ENCODE peak calls at places on chromosomes 11 and 22, in five cellular contexts. P, N, O, Z and Q are unnamed samples.
A peak's percentile ranks its signal among the peaks of the same experiment; 100 is the strongest.

GRCh38 chr11:36162909-36163434 is 126.3 kb downstream of the COMMD9 start:
- DNase-seq in P (no peak), N (no peak), O (no peak), Z (no peak), Q (no peak)

GRCh38 chr11:127816959-127817358 is 770.4 kb downstream of the ETS1 start:
- DNase-seq in P (no peak), N (no peak), O (no peak), Z (no peak), Q (no peak)

GRCh38 chr11:33039274-33040126 is at the start of gene TCP11L1:
- DNase-seq in P (peak; percentile 93), N (peak; percentile 79), O (peak; percentile 96), Z (peak; percentile 97), Q (peak; percentile 96)

GRCh38 chr22:20021196-20022181 is 579 bp downstream of the TANGO2 start:
- DNase-seq in P (no peak), N (peak; percentile 91), O (no peak), Z (no peak), Q (peak; percentile 80)

GRCh38 chr22:25048659-25049657 is 96.4 kb downstream of the KIAA1671 start:
- DNase-seq in P (peak; percentile 46), N (peak; percentile 58), O (peak; percentile 75), Z (peak; percentile 83), Q (no peak)

GRCh38 chr11:22084564-22084963 is 108.3 kb upstream of the ANO5 start:
- DNase-seq in P (no peak), N (no peak), O (no peak), Z (no peak), Q (no peak)

GRCh38 chr11:18229501-18229900 is 7.1 kb downstream of the SAA4 start:
- DNase-seq in P (no peak), N (no peak), O (no peak), Z (no peak), Q (no peak)

GRCh38 chr11:87374206-87374793 is 336.6 kb downstream of the TMEM135 start:
- DNase-seq in P (no peak), N (no peak), O (no peak), Z (no peak), Q (no peak)

GRCh38 chr22:30318773-30319419 is 7.8 kb downstream of the TBC1D10A start:
- DNase-seq in P (no peak), N (no peak), O (no peak), Z (no peak), Q (no peak)

GRCh38 chr11:61774441-61774840 is 18.0 kb downstream of the TMEM258 start:
- DNase-seq in P (peak; percentile 78), N (no peak), O (no peak), Z (no peak), Q (no peak)

GRCh38 chr11:75189911-75190310 is 39.0 kb downstream of the SLCO2B1 start:
- DNase-seq in P (no peak), N (no peak), O (no peak), Z (no peak), Q (no peak)

GRCh38 chr11:27679136-27680015 is 20.9 kb downstream of the BDNF start:
- DNase-seq in P (no peak), N (no peak), O (no peak), Z (no peak), Q (no peak)

GRCh38 chr11:119371778-119372182 is 9.7 kb downstream of the USP2 start:
- DNase-seq in P (no peak), N (no peak), O (no peak), Z (no peak), Q (no peak)
- H3K4me1 ChIP-seq in P (peaks cover 16% of the 10 kb centered on the region), N (peaks cover 38% of the 10 kb centered on the region), O (peaks cover 12% of the 10 kb centered on the region), Z (peaks cover 41% of the 10 kb centered on the region), Q (peaks cover 56% of the 10 kb centered on the region)

DNA sequence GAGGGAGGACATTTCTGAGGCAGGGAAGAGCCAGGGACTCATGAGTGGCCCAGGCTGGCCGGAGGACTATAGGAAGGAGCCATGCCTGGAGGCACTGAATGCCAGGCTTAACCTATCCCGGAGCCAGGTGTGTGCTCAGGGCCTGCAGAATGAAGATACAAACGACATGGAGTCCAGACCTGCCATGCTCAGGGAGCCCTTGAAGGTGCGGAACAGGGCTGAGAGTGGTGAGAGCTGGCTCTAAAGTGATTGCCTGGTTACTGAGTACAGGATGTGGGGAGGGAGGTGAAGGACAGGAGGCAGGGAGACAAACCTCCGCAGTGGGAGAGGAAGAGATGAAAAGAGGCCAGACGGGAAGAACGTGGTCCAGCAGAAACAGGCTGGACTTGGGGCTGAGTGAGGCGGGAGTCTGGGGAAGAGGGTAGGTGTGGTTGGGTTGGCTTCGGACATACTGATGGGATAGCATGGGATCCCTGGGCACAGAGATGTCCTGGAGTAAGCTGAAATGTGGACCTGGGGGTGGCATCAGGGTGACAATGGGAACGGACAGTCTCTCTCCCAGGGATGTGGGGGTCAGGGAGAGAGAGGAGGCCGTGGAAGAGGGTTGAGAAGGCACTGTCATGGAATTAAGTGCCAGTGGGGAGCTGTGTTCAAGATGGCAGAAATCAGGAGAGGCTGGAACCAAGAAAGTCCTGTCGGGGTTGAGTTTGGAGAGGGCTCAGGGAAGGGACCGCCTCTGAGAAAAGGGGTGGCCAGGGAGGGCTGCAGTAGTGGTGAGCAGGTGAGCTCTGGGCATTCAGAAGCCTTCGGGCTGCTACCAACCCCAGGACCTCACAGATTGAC is 1.5 kb upstream of the ANKRD13D start:
- DNase-seq in P (no peak), N (no peak), O (no peak), Z (peak; percentile 86), Q (peak; percentile 59)
- TF ChIP-seq POLR2A in P (no peak), N (no peak), O (no peak), Z (no peak), Q (no peak)

GRCh38 chr22:33931406-33931805 is 11.1 kb upstream of the LARGE1 start:
- DNase-seq in P (no peak), N (no peak), O (no peak), Z (no peak), Q (no peak)

GRCh38 chr22:33923033-33923432 is 2.8 kb upstream of the LARGE1 start:
- DNase-seq in P (no peak), N (no peak), O (no peak), Z (no peak), Q (no peak)

GRCh38 chr22:33923660-33924246 is 3.5 kb upstream of the LARGE1 start:
- DNase-seq in P (peak; percentile 77), N (peak; percentile 68), O (peak; percentile 37), Z (no peak), Q (peak; percentile 75)

GRCh38 chr22:33925194-33925593 is 4.9 kb upstream of the LARGE1 start:
- DNase-seq in P (no peak), N (no peak), O (no peak), Z (no peak), Q (no peak)

GRCh38 chr22:33927752-33928151 is 7.5 kb upstream of the LARGE1 start:
- DNase-seq in P (no peak), N (no peak), O (no peak), Z (no peak), Q (no peak)
- H3K27me3 ChIP-seq in P (no peaks in the 10 kb centered on the region), N (no peaks in the 10 kb centered on the region), O (no peaks in the 10 kb centered on the region), Z (no peaks in the 10 kb centered on the region), Q (no peaks in the 10 kb centered on the region)

DNA sequence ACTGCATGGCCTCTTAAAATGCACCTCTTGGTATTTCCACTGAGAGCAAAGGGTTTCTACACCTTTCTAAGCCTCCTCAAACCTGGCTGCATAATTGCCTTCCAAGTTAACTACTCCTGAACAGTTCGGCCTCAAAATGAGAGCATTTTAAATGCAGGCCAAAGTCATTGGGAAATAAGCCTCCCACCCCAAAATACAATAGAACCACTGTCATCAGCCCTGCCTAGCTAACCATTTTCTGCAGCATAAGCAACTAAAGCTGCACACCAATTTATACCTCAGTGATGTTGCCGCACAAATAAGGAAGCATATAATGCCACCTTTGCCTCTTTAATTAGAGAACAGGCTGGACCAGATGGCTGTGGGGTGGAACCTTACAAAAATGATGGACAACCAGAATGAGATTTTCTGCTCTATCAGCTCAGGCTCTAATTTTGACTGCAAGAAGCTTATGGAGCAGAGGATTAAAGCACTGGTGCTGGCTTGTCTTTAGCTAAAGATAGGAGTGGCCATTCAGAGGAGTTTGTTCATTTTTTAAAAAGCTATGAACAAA is 4.3 kb downstream of the TOB2 start:
- DNase-seq in P (no peak), N (no peak), O (no peak), Z (no peak), Q (no peak)
- H3K4me1 ChIP-seq in P (peaks cover 4% of the 10 kb centered on the region), N (peaks cover 21% of the 10 kb centered on the region), O (peaks cover 3% of the 10 kb centered on the region), Z (peaks cover 73% of the 10 kb centered on the region), Q (no peaks in the 10 kb centered on the region)

DNA sequence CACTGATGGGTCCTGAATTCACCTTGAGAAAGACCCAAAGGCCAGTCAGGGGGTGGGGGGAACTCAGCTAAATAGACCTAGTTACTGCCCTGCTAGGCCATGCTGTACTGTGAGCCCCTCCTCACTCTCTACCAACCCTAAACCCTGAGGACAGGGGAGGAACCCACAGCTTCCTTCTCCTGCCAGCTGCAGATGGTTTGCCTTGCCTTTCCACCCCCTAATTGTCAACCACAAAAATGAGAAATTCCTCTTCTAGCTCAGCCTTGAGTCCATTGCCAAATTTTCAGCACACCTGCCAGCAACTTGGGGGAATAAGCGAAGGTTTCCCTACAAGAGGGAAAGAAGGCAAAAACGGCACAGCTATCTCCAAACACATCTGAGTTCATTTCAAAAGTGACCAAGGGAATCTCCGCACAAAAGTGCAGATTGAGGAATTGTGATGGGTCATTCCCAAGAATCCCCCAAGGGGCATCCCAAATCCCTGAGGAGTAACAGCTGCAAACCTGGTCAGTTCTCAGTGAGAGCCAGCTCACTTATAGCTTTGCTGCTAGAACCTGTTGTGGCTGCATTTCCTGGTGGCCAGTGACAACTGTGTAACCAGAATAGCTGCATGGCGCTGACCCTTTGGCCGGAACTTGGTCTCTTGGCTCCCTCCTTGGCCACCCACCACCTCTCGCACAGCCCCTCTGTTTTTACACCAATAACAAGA is 2.4 kb upstream of the TTC36 start:
- DNase-seq in P (no peak), N (no peak), O (no peak), Z (no peak), Q (no peak)
- TF ChIP-seq POLR2A in P (no peak), N (no peak), O (no peak), Z (no peak), Q (no peak)

GRCh38 chr11:67410984-67411784 is 4.3 kb upstream of the CARNS1 start:
- DNase-seq in P (no peak), N (no peak), O (no peak), Z (peak; percentile 79), Q (no peak)

GRCh38 chr11:67409261-67409666 is 5.4 kb downstream of the TBC1D10C start:
- DNase-seq in P (no peak), N (no peak), O (no peak), Z (peak; percentile 95), Q (no peak)

GRCh38 chr11:67408437-67409200 is 4.7 kb downstream of the TBC1D10C start:
- DNase-seq in P (no peak), N (no peak), O (no peak), Z (peak; percentile 79), Q (no peak)

GRCh38 chr11:67410369-67410831 is 5.1 kb upstream of the CARNS1 start:
- DNase-seq in P (no peak), N (no peak), O (no peak), Z (peak; percentile 79), Q (no peak)

GRCh38 chr11:67409781-67410368 is 5.6 kb upstream of the CARNS1 start:
- DNase-seq in P (no peak), N (peak; percentile 70), O (no peak), Z (peak; percentile 91), Q (no peak)
- H3K27me3 ChIP-seq in P (no peaks in the 10 kb centered on the region), N (no peaks in the 10 kb centered on the region), O (peaks cover 2% of the 10 kb centered on the region), Z (no peaks in the 10 kb centered on the region), Q (peaks cover 98% of the 10 kb centered on the region)

GRCh38 chr11:2192435-2192834 is 20.8 kb upstream of the TH start:
- DNase-seq in P (no peak), N (no peak), O (no peak), Z (no peak), Q (no peak)

GRCh38 chr11:2190670-2191471 is 19.3 kb upstream of the TH start:
- DNase-seq in P (no peak), N (peak; percentile 26), O (no peak), Z (no peak), Q (no peak)

GRCh38 chr11:2188745-2189144 is 17.1 kb upstream of the TH start:
- DNase-seq in P (no peak), N (no peak), O (no peak), Z (no peak), Q (no peak)

GRCh38 chr11:2187267-2187707 is 15.7 kb upstream of the TH start:
- DNase-seq in P (no peak), N (no peak), O (no peak), Z (no peak), Q (no peak)

GRCh38 chr11:2189938-2190669 is 18.5 kb upstream of the TH start:
- DNase-seq in P (no peak), N (no peak), O (no peak), Z (no peak), Q (no peak)
- H3K4me1 ChIP-seq in P (no peaks in the 10 kb centered on the region), N (no peaks in the 10 kb centered on the region), O (no peaks in the 10 kb centered on the region), Z (peaks cover 32% of the 10 kb centered on the region), Q (no peaks in the 10 kb centered on the region)